ENCODE peak calls at places on chromosomes 16 and 17, in six cellular contexts. Z is A549, O is K562, C is H1, R is GM12878, Y is HepG2. U is an unnamed sample.

GRCh38 chr17:68290268-68290954 is 516 bp downstream of the SLC16A6 start:
- DNase-seq in C (no peak), O (no peak), R (no peak), Y (no peak), Z (no peak), U (no peak)

GRCh38 chr16:4298761-4299522 is 16.9 kb upstream of the GLIS2 start:
- DNase-seq in C (no peak), R (no peak), O (peak), Z (peak), Y (no peak), U (peak)

GRCh38 chr17:27323538-27324212 is 29.8 kb downstream of the WSB1 start:
- DNase-seq in R (no peak), O (peak), Y (peak), Z (peak), C (no peak), U (peak)

GRCh38 chr17:21453144-21453982 is 77.2 kb downstream of the KCNJ12 start:
- DNase-seq in C (no peak), O (no peak), Y (no peak), R (no peak), Z (no peak), U (no peak)

GRCh38 chr16:76535-77272 is 1.3 kb upstream of the MPG start:
- DNase-seq in R (no peak), Z (no peak), Y (peak), O (peak), C (no peak), U (peak)

GRCh38 chr17:30395398-30396022 is 16.8 kb downstream of the CPD start:
- DNase-seq in Y (peak), C (no peak), R (no peak), Z (no peak), O (no peak), U (no peak)

GRCh38 chr17:77681820-77682219 is 276.7 kb upstream of the TNRC6C start:
- DNase-seq in C (no peak), O (no peak), Y (no peak), R (no peak), Z (no peak), U (peak)

GRCh38 chr16:48235058-48235555 is 9.0 kb upstream of the LONP2 start:
- DNase-seq in Z (no peak), Y (no peak), R (no peak), C (no peak), O (no peak), U (no peak)

GRCh38 chr16:67055712-67056487 is 27.0 kb downstream of the CBFB start:
- DNase-seq in C (no peak), R (no peak), Y (peak), Z (peak), O (no peak), U (peak)

GRCh38 chr16:78984887-78985464 is 615.6 kb downstream of the MAF start:
- DNase-seq in Z (no peak), O (no peak), Y (peak), C (no peak), R (no peak), U (no peak)

GRCh38 chr16:12276631-12277030 is 300.1 kb downstream of the SNX29 start:
- DNase-seq in C (no peak), Y (no peak), O (no peak), Z (no peak), R (no peak), U (no peak)

GRCh38 chr17:46842835-46843234 is 8.5 kb upstream of the WNT9B start:
- DNase-seq in Z (peak), R (no peak), Y (no peak), C (no peak), O (peak), U (no peak)

GRCh38 chr17:3944485-3945388 is 19.5 kb downstream of the ATP2A3 start:
- DNase-seq in Z (peak), O (peak), C (peak), R (no peak), Y (no peak), U (peak)

GRCh38 chr17:39573447-39574298 is 34.0 kb downstream of the NEUROD2 start:
- DNase-seq in Y (peak), O (peak), Z (peak), R (no peak), C (no peak), U (peak)

GRCh38 chr17:50139950-50140885 is 10.3 kb upstream of the SAMD14 start:
- DNase-seq in Z (peak), C (peak), Y (peak), O (peak), R (no peak), U (peak)

GRCh38 chr16:80751167-80751566 is 53.2 kb downstream of the CDYL2 start:
- DNase-seq in Z (no peak), R (no peak), C (no peak), Y (no peak), O (no peak), U (peak)

GRCh38 chr17:7060165-7060890 is 16.4 kb upstream of the SLC16A11 start:
- DNase-seq in O (peak), R (no peak), Z (peak), Y (peak), C (no peak), U (peak)

GRCh38 chr17:72134560-72135399 is 14.0 kb downstream of the SOX9 start:
- DNase-seq in R (no peak), Z (no peak), O (no peak), Y (no peak), C (no peak), U (peak)

GRCh38 chr16:49127103-49127502 is 154.5 kb downstream of the CBLN1 start:
- DNase-seq in O (peak), C (no peak), Z (no peak), R (no peak), Y (no peak), U (no peak)

GRCh38 chr17:38844261-38844757 is 9.2 kb downstream of the RPL23 start:
- DNase-seq in C (no peak), Y (peak), Z (no peak), R (no peak), O (no peak), U (no peak)

GRCh38 chr16:57846078-57846697 is 43.9 kb upstream of the KIFC3 start:
- DNase-seq in O (no peak), C (peak), R (no peak), Z (no peak), Y (no peak), U (no peak)

GRCh38 chr16:57092786-57093301 is 461 bp downstream of the CPNE2 start:
- DNase-seq in R (no peak), O (peak), C (no peak), Y (no peak), Z (no peak), U (no peak)

GRCh38 chr16:22174642-22175041 is 12.3 kb downstream of the SDR42E2 start:
- DNase-seq in Z (no peak), R (no peak), C (no peak), Y (no peak), O (no peak), U (no peak)

GRCh38 chr17:46212634-46213435 is 19.6 kb upstream of the KANSL1 start:
- DNase-seq in C (no peak), Z (peak), O (peak), Y (peak), R (no peak), U (peak)

GRCh38 chr17:21282231-21282630 is 2.3 kb upstream of the MAP2K3 start:
- DNase-seq in Y (no peak), C (no peak), Z (peak), O (no peak), R (no peak), U (peak)

GRCh38 chr16:24036614-24037013 is 200.8 kb downstream of the PRKCB start:
- DNase-seq in O (peak), Z (peak), Y (peak), C (no peak), R (no peak), U (peak)

GRCh38 chr16:67767953-67768352 is 38.4 kb downstream of the RANBP10 start:
- DNase-seq in Z (peak), O (no peak), Y (no peak), C (no peak), R (no peak), U (peak)

GRCh38 chr16:48494742-48495141 is 109.5 kb upstream of the SIAH1 start:
- DNase-seq in Y (no peak), C (no peak), R (no peak), O (no peak), Z (no peak), U (no peak)

GRCh38 chr17:77437017-77437416 is 296.2 kb downstream of the SEC14L1 start:
- DNase-seq in R (no peak), Z (no peak), C (no peak), O (peak), Y (no peak), U (peak)

GRCh38 chr17:68239967-68240366 is 7.9 kb upstream of the AMZ2 start:
- DNase-seq in Z (no peak), C (no peak), O (no peak), R (no peak), Y (no peak), U (no peak)

GRCh38 chr17:57445051-57445450 is 188.7 kb downstream of the MSI2 start:
- DNase-seq in R (no peak), O (no peak), Z (peak), Y (peak), C (no peak), U (no peak)

GRCh38 chr17:53818894-53819293 is 3.8 kb upstream of the KIF2B start:
- DNase-seq in C (no peak), Z (no peak), Y (no peak), R (no peak), O (no peak), U (no peak)

GRCh38 chr16:7352114-7352513 is 19.5 kb downstream of the RBFOX1 start:
- DNase-seq in O (no peak), Y (no peak), R (no peak), C (no peak), Z (no peak), U (no peak)

GRCh38 chr17:50954641-50955121 is 88.5 kb upstream of the TOB1 start:
- DNase-seq in Y (no peak), C (no peak), Z (no peak), O (no peak), R (no peak), U (no peak)

GRCh38 chr17:34579017-34579946 is at the start of gene TMEM132E:
- DNase-seq in R (no peak), Y (no peak), O (no peak), Z (peak), C (no peak), U (peak)
- TF ChIP-seq RFX5 in R (no peak), Y (no peak), O (no peak), Z (no peak), C (no peak), U (no peak)

GRCh38 chr17:36124879-36125824 is 21.5 kb downstream of the CCL4 start:
- DNase-seq in C (no peak), Y (no peak), Z (peak), R (no peak), O (no peak), U (no peak)
- TF ChIP-seq RAD21 in C (peak), Y (no peak), Z (no peak), R (no peak), O (peak), U (no peak)

GRCh38 chr17:75550139-75550465 is 24.6 kb downstream of the LLGL2 start:
- DNase-seq in Z (no peak), O (no peak), C (no peak), R (no peak), Y (no peak), U (no peak)
- TF ChIP-seq POLR2A in Z (no peak), O (no peak), C (no peak), R (no peak), Y (no peak), U (no peak)

DNA sequence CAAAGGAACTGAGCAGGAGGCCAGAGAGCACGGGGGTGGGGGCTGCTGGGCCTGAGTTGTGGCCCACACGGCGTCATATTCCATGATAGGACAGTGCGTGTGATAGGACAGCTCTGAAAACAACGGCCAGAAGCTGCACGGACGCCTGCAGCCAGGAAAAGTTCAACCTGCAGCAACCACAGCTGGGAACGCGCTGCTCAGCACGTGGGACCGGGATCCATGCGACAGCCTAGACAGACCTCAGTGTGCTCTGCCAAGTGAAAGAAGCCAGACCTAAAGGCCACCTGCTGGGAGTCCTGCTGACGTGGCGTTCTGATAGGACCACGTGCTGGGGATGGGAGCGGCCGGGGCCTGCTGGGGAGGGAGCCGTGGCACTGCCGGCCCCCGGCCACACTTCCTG is 21.6 kb downstream of the CTU2 start:
- DNase-seq in O (no peak), Z (no peak), C (no peak), R (no peak), Y (no peak), U (no peak)
- TF ChIP-seq RFX5 in O (no peak), Z (no peak), C (no peak), R (no peak), Y (no peak), U (no peak)

DNA sequence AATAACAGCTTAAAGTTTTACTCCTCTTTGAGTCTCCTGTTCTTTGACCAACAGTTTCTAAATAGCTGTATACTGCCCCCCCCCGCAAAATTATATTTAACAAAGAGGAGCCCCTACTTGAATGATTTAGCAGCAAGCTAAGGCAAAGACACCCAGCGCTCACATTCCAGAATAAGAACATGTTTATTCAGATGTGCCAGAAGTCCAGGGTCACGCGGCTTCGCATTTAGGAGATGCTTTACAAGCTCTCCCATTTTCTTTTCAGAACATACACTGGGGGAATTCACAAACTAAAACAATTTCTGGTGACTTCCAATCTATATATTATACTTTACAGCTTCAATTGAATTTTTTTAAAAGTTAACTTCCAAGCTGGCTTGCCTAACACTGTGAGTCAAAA is 5.3 kb downstream of the PLD6 start:
- DNase-seq in C (no peak), Z (no peak), Y (no peak), O (no peak), R (no peak), U (peak)
- TF ChIP-seq RAD21 in C (no peak), Z (no peak), Y (no peak), O (no peak), R (no peak), U (no peak)

GRCh38 chr17:16584273-16584995 is 15.4 kb upstream of the ZNF287 start:
- DNase-seq in O (peak), R (peak), Y (peak), Z (peak), C (peak), U (peak)
- TF ChIP-seq POLR2A in O (no peak), R (no peak), Y (peak), Z (peak), C (no peak), U (no peak)

GRCh38 chr17:1576500-1576899 is 13.9 kb upstream of the PITPNA start:
- DNase-seq in Z (no peak), C (no peak), R (no peak), O (no peak), Y (no peak), U (no peak)

GRCh38 chr17:1577186-1577585 is 14.6 kb upstream of the PITPNA start:
- DNase-seq in Z (peak), O (no peak), C (no peak), Y (peak), R (no peak), U (peak)

GRCh38 chr17:1574697-1575471 is 12.3 kb upstream of the PITPNA start:
- DNase-seq in Y (no peak), C (no peak), Z (no peak), O (no peak), R (no peak), U (no peak)

GRCh38 chr17:1580979-1581676 is 18.5 kb upstream of the PITPNA start:
- DNase-seq in R (no peak), Z (no peak), Y (no peak), C (no peak), O (no peak), U (no peak)

DNA sequence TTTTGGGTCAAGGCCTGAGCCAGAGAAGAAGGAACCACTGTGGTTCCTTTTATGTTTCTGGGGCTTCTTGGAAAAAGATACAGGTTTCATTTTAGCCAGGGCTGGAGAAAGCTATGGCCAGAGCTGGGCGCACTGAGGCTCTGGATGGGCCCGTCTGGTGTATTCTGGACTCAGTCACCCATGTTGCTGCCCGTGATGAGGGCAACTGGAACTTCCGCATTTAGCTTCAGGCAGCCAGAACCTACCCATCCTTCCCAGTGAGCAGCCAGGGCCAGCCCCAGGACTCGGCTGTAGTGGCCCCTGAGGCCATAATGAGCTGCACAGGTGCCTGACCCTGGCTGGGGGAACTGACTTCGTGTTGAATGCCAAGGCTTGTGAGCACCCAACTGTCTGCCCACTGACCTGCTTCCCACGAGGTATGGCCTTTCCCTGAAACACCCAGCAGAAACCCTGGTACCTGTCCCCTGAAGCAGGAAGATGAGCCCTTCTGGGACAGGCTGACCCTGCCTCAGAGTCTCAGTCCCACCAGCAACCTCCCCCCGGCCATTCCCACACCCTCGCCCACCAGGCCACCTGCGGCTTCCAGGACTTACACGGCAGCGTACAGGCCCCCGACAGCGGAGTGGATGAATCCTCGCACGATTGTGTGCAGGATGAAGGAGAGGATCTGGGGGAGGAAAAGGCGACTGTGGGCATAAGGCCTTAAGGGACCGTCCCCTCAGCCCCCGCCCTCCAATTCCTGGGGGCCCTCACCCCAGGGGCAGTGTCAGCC is 15.3 kb upstream of the PITPNA start:
- DNase-seq in Z (no peak), Y (no peak), C (no peak), R (no peak), O (no peak), U (no peak)
- TF ChIP-seq RFX5 in Z (no peak), Y (no peak), C (no peak), R (no peak), O (no peak), U (no peak)

DNA sequence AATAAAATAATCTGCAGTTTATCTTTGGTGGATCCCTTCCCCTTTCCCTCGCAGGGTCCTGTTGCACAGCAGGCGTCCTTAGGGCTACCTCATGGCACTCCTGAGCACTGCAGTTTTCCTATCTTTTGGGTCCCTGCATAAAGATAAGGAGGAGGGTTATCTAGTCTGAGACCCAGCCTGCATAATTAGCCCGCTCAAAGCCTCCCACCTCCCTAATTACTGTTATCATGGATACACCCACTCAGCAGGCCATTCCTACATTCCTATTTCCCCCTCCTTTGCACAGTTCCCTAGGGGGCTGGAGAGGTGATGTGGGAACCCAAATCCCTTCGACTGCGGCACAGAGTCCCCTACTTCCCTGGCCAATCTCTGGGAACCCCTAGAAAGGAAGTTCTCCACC is 5.1 kb upstream of the CLUH start:
- DNase-seq in R (no peak), Z (no peak), O (peak), C (no peak), Y (no peak), U (no peak)
- TF ChIP-seq RAD21 in R (no peak), Z (no peak), O (no peak), C (no peak), Y (no peak), U (no peak)

DNA sequence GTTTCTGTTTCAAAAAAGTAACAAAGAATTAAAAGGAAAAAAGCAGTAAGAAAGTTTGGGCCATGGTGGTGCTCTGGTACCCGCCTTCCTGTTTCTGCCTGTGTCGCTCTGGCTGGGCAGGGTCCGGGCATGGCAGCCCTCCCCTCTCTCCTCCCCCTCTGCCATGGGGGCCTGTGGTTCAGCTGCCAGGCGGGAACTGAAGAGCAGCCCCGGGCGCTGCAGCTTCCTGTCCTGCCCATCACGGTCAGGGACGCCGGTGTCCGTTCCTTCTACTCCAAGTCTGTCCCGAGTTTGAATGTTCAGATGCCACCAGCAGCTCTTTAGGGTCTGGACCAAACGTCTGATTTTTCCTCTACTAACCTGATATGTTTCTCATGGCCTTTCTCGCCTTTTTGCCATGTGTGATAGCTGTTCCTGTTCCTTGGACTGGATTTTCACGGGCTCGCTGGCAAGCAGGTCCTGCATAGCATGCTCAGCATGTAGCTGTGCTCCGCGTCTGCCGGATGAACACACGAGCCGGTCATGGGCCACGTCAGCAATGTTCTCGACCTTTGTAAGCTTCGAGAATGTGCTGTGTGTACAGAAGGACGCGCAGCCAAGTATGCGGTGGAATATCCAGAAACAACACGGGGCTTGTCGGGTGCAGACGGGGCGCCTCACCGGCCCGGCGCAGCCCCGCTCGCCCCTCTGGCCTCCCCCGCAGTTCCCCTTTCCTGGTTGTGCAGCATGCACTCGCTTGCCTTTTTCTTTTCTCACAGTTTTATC is 42.0 kb downstream of the RPTOR start:
- DNase-seq in Y (no peak), R (no peak), O (no peak), Z (no peak), C (no peak), U (peak)
- TF ChIP-seq POLR2A in Y (no peak), R (no peak), O (no peak), Z (no peak), C (no peak), U (peak)